ENCODE peak calls at places on chromosomes 4 and X, in four cellular contexts. U, W, E and Y are unnamed samples.

GRCh38 chrX:40897768-40898167 is 162.4 kb upstream of the MED14 start:
- DNase-seq in E (no peak), U (no peak), W (no peak), Y (no peak)

GRCh38 chr4:77466430-77466829 is 139.2 kb upstream of the CXCL13 start:
- DNase-seq in W (no peak), U (no peak), E (no peak), Y (no peak)

GRCh38 chr4:127967141-127967775 is 2.1 kb downstream of the ABHD18 start:
- DNase-seq in U (no peak), W (no peak), E (no peak), Y (no peak)

GRCh38 chr4:155591201-155591600 is 75.4 kb upstream of the GUCY1A1 start:
- DNase-seq in U (no peak), W (no peak), E (no peak), Y (no peak)

GRCh38 chrX:27336466-27337091 is 126.6 kb downstream of the PPP4R3C start:
- DNase-seq in E (no peak), U (no peak), W (no peak), Y (peak)

GRCh38 chrX:150813922-150814321 is 84.5 kb downstream of the CD99L2 start:
- DNase-seq in U (no peak), E (no peak), W (peak), Y (no peak)

GRCh38 chrX:68794486-68794885 is 34.3 kb upstream of the EFNB1 start:
- DNase-seq in E (no peak), U (no peak), W (no peak), Y (no peak)

GRCh38 chr4:120007171-120007894 is 59.3 kb downstream of the MAD2L1 start:
- DNase-seq in W (peak), E (no peak), U (no peak), Y (peak)

GRCh38 chrX:110992611-110993010 is 103.4 kb upstream of the PAK3 start:
- DNase-seq in W (no peak), U (no peak), E (peak), Y (peak)

GRCh38 chr4:100657187-100657586 is 139.4 kb upstream of the EMCN start:
- DNase-seq in E (no peak), W (no peak), U (no peak), Y (peak)